ENCODE peak calls at places on chromosomes 2 and 18, in four cellular contexts. C is K562, J is GM12878, X is HepG2. A is an unnamed sample.

GRCh38 chr2:223383315-223383714 is 218.8 kb downstream of the SCG2 start:
- DNase-seq in X (no peak), J (no peak), C (no peak), A (no peak)

GRCh38 chr2:218992703-218993344 is 398 bp downstream of the CRYBA2 start:
- DNase-seq in J (no peak), X (no peak), C (no peak), A (no peak)

GRCh38 chr2:142885543-142885942 is 8.1 kb downstream of the KYNU start:
- DNase-seq in J (no peak), C (no peak), X (no peak), A (no peak)

GRCh38 chr18:74196220-74197119 is 48.1 kb downstream of the TIMM21 start:
- DNase-seq in C (peak), X (peak), J (peak), A (peak)

GRCh38 chr2:234478121-234478858 is 18.6 kb downstream of the ARL4C start:
- DNase-seq in X (no peak), C (no peak), J (no peak), A (no peak)

GRCh38 chr2:98822301-98823164 is 91.6 kb upstream of the MGAT4A start:
- DNase-seq in X (no peak), J (no peak), C (no peak), A (no peak)

GRCh38 chr2:177908182-177908581 is 164.4 kb downstream of the PDE11A start:
- DNase-seq in J (no peak), X (no peak), C (no peak), A (no peak)

GRCh38 chr2:10214179-10214578 is 88.5 kb upstream of the HPCAL1 start:
- DNase-seq in X (no peak), C (no peak), J (no peak), A (no peak)

GRCh38 chr2:222076978-222077690 is 221.7 kb downstream of the PAX3 start:
- DNase-seq in C (no peak), J (no peak), X (no peak), A (no peak)

GRCh38 chr18:8468911-8469310 is 140.3 kb upstream of the RAB12 start:
- DNase-seq in X (no peak), C (no peak), J (no peak), A (no peak)
- TF ChIP-seq FOXM1 in X (no peak), C (no peak), J (no peak), A (no peak)

GRCh38 chr18:8491516-8491915 is 117.7 kb upstream of the RAB12 start:
- DNase-seq in J (no peak), X (no peak), C (no peak), A (no peak)
- TF ChIP-seq TARDBP in J (no peak), X (no peak), C (no peak), A (no peak)

DNA sequence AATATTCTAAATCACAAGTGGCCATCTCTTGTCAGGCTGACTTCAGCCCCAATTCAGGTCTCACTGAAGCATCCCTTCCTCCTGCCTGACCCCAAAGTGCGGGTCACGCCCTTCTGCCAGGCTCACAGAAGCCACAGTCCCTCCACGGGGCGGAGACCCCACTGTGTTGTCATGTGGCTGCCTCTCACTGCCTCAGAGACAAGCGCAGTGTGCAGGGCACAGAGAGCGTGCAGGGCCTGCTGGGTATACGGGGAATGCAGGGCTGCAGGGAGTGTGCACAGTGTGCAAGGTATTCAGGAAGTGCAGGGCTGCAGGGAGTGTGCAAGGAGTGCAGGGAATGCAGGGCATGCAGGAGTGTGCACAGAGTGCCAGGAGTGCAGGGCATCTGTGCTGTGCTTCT is 32.7 kb upstream of the B3GNT7 start:
- DNase-seq in J (no peak), X (no peak), C (no peak), A (no peak)
- TF ChIP-seq FOXK2 in J (no peak), X (no peak), C (no peak), A (no peak)

DNA sequence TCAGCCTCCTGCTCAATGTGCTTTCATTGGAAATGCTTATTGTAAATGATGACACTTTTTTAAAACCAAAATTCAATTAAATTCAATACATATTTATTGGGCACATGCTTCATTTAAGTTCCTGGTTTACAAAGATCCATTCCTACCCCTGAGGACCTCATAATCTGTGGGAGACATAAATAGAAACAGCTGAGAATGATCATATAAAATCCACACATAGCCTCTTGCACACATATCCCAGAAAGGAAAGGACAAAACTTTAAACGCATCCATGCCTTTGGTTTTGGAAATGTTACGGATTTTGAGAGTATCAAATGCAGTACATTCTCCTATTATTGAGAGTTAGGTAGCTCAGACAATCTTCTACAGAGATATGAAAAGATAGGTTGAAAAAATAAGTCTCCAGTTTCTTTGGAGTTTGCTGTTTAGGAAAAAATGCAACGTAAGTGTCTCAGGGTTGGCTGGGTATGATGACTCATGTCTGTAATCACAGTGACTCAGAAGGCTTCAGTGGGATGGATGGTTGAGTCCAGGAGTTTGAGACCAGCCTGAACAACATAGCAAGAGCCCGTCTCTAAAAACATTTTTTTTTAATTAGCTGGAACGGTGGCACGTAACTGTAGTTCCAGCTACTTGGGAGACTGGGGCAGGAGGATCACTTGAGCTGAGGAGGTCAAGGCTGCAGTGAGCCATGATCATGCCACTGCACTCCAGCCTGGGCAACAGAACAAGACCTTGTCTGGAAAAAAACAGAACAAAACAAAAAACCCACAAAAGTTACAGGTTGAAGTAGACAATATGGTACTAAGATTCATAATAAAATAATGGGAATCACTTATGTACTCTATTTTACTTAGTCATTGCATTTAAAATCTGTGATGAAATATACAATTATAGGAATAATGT is 3.9 kb upstream of the PRELID3A start:
- DNase-seq in X (no peak), J (no peak), C (peak), A (no peak)
- TF ChIP-seq FOXM1 in X (no peak), J (no peak), C (no peak), A (no peak)

GRCh38 chr18:45321520-45321919 is 293.8 kb upstream of the SLC14A2 start:
- DNase-seq in J (no peak), X (no peak), C (no peak), A (no peak)
- TF ChIP-seq TARDBP in J (no peak), X (no peak), C (no peak), A (no peak)

DNA sequence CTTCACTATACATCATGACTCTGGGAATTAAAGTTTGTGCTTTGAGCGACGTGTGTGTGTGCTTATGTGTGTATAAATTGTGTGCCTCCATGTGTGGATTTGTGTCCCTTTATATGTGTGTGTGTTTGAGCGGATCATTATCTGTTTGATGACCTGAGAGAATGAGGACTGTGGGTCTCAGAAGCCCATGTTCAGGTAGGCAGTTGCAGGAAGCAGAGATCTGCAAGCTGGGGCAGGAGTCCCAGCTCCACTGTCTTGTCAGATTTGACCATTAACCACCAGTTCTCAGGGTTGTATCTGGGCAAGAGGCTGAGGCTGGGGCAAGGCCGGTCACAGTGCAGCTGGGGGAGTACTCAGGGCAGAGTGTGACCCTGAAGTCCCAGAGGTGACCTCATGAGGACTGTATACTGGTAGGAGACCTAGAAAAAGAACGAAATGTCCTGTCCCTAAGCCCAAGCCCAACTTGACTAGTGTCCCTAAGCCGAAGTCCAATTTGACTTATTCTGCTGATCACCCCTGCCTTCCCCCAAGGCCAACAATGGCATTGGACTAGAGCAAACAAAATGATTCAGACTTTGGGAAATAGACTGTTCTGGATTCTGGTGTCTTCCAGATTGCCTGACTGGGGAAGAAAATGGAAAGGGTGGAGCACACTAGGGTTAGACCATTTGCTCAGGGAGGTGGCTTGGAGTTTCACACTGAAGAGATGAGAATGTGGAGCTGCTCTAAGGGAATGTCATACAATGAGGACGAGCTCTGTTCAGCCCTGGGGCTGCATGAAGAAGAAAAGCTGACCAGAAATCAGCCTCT is 28.1 kb downstream of the RHOB start:
- DNase-seq in C (no peak), J (no peak), X (peak), A (no peak)
- TF ChIP-seq FOXK2 in C (no peak), J (no peak), X (no peak), A (no peak)

DNA sequence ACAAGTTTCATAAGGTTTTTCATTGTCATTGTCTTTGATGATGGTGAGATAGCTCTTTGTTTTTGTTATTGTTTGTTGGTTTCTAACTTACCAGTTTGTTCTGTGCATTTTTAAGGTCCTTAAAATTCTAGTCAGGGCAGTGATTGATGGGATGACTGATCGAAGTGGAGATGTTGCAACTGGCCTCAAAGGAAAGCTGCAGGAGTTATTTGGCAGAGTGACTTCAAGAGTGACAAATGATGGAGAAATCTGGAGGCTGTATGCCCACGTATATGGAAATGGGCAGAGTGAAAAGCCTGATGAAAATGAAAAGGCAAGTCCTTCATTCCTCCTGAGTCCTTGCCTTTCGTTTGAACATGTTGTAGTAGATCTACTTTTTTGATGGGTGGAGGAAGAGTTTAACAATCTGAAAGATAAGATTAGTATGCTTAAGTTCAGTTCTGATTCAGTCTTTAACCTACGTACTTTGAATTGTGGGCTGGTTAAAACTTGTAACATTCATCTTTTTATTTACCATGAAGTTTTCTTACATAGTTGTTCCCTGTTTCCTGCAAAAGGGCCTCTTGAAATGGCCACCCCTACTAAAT is 135.8 kb upstream of the LTBP1 start:
- DNase-seq in X (no peak), J (no peak), C (no peak), A (no peak)
- TF ChIP-seq FOXM1 in X (no peak), J (no peak), C (no peak), A (no peak)